ENCODE peak calls at places on chromosome 20, in seven cellular contexts. E is Peyer's patch; D is CD4-positive, CD25-positive, alpha-beta regulatory T cell; P is heart right ventricle; K is body of pancreas; X is RWPE1; C is CD8-positive, alpha-beta T cell. G is an unnamed sample.

GRCh38 chr20:15708984-15709598 is 864.2 kb downstream of the KIF16B start:
- DNase-seq in C (no peak), X (no peak), K (peak; percentile 71), P (peak; percentile 8), E (peak; percentile 76), D (no peak), G (peak; percentile 60)

GRCh38 chr20:57389695-57390603 is 1.2 kb upstream of the RBM38 start:
- DNase-seq in P (no peak), E (peak; percentile 70), C (no peak), X (no peak), D (no peak), K (no peak), G (peak; percentile 57)

GRCh38 chr20:8095648-8096572 is 36.2 kb upstream of the PLCB1 start:
- DNase-seq in E (no peak), D (no peak), P (no peak), C (no peak), K (no peak), X (no peak), G (no peak)

GRCh38 chr20:41334452-41335421 is 5.9 kb upstream of the LPIN3 start:
- DNase-seq in C (no peak), X (no peak), P (no peak), K (no peak), D (no peak), E (no peak), G (no peak)

GRCh38 chr20:5835870-5836269 is 85.7 kb downstream of the SHLD1 start:
- DNase-seq in E (no peak), P (no peak), C (no peak), X (no peak), K (no peak), D (peak; percentile 85), G (no peak)

GRCh38 chr20:56752274-56752673 is 123.2 kb downstream of the TFAP2C start:
- DNase-seq in X (no peak), E (no peak), C (no peak), P (no peak), D (no peak), K (no peak), G (no peak)

GRCh38 chr20:19893356-19893755 is 123.8 kb upstream of the NAA20 start:
- DNase-seq in P (no peak), C (no peak), D (no peak), E (no peak), X (no peak), K (no peak), G (no peak)

GRCh38 chr20:53126185-53126584 is 154.0 kb downstream of the TSHZ2 start:
- DNase-seq in K (no peak), P (no peak), D (no peak), E (no peak), X (no peak), C (no peak), G (no peak)

GRCh38 chr20:41095110-41095969 is 42.0 kb upstream of the PLCG1 start:
- DNase-seq in P (peak; percentile 40), E (peak; percentile 84), K (peak; percentile 58), D (peak; percentile 59), C (peak; percentile 13), X (peak; percentile 83), G (peak; percentile 65)

GRCh38 chr20:56989516-56989915 is 276.9 kb downstream of the BMP7 start:
- DNase-seq in D (no peak), C (no peak), X (no peak), K (no peak), E (no peak), P (no peak), G (no peak)

GRCh38 chr20:373171-373890 is 7.2 kb upstream of the TRIB3 start:
- DNase-seq in K (no peak), D (no peak), C (no peak), E (no peak), P (peak; percentile 29), X (peak; percentile 71), G (peak; percentile 67)

GRCh38 chr20:19815553-19815991 is 57.5 kb downstream of the RIN2 start:
- DNase-seq in C (no peak), K (no peak), X (peak; percentile 93), E (no peak), P (peak; percentile 60), D (no peak), G (no peak)

GRCh38 chr20:58078741-58079522 is 149.5 kb downstream of the ANKRD60 start:
- DNase-seq in C (no peak), E (peak; percentile 11), D (no peak), X (no peak), P (peak; percentile 34), K (no peak), G (no peak)

GRCh38 chr20:51525241-51526104 is 17.0 kb downstream of the NFATC2 start:
- DNase-seq in E (peak; percentile 66), K (no peak), P (peak; percentile 40), C (no peak), D (peak; percentile 11), X (no peak), G (no peak)

GRCh38 chr20:19073584-19074198 is 138.8 kb upstream of the SLC24A3 start:
- DNase-seq in X (no peak), P (no peak), D (no peak), E (no peak), K (no peak), C (no peak), G (no peak)

GRCh38 chr20:53957421-53958172 is 112.8 kb downstream of the BCAS1 start:
- DNase-seq in D (no peak), E (no peak), C (no peak), K (no peak), P (no peak), X (no peak), G (no peak)

GRCh38 chr20:32636821-32637220 is 36.9 kb downstream of the C20orf203 start:
- DNase-seq in P (no peak), K (no peak), C (no peak), E (no peak), D (no peak), X (no peak), G (no peak)

GRCh38 chr20:37464173-37464572 is 56.9 kb upstream of the NNAT start:
- DNase-seq in E (no peak), D (no peak), X (no peak), C (no peak), P (no peak), K (no peak), G (no peak)

GRCh38 chr20:10540636-10541493 is 105.8 kb downstream of the SLX4IP start:
- DNase-seq in K (no peak), P (no peak), X (peak; percentile 64), D (no peak), C (no peak), E (no peak), G (no peak)

GRCh38 chr20:45910670-45911485 is 1.1 kb downstream of the PLTP start:
- DNase-seq in P (peak; percentile 97), D (peak; percentile 75), E (peak; percentile 98), X (peak; percentile 99), K (peak; percentile 98), C (peak; percentile 83), G (peak; percentile 97)

GRCh38 chr20:6075428-6076219 is 21.8 kb upstream of the LRRN4 start:
- DNase-seq in D (no peak), E (no peak), C (no peak), P (peak; percentile 59), K (no peak), X (no peak), G (no peak)

GRCh38 chr20:10314198-10314597 is 95.6 kb downstream of the SNAP25 start:
- DNase-seq in K (no peak), D (no peak), E (no peak), P (no peak), C (no peak), X (no peak), G (no peak)

GRCh38 chr20:58776109-58776508 is 74.6 kb downstream of the GNAS-AS1 start:
- DNase-seq in P (no peak), C (no peak), D (no peak), E (no peak), X (no peak), K (no peak), G (no peak)

GRCh38 chr20:54618412-54618811 is 143.0 kb downstream of the DOK5 start:
- DNase-seq in C (no peak), E (no peak), P (no peak), X (no peak), D (no peak), K (no peak), G (no peak)

GRCh38 chr20:44364780-44365179 is 9.3 kb downstream of the HNF4A start:
- DNase-seq in D (no peak), E (no peak), K (no peak), X (no peak), C (no peak), P (no peak), G (no peak)

DNA sequence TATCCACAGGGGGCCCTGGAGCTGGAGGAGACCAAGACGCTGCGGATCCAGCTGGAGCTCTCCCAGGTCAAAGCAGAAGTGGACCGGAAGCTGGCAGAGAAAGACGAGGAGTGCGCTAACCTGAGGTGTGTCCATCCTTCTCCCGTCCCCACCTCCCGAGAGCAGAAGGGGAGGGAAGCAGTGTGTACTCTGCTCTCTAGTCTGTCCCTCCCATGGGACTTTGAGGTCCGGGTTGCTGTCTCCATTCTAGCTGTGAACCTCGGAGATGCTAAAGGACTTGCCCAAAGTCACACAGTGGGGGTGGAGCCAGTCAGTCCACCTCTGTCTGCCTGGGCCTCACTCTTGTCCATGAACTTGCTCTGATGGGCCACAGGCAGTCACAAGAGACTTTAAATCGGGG is 44.1 kb downstream of the MYH7B start:
- DNase-seq in X (no peak), K (no peak), D (no peak), E (no peak), P (no peak), C (no peak), G (no peak)
- H3K27ac ChIP-seq in X (peak overlapping the region; percentile 12), K (no peak overlapping the region), D (no peak overlapping the region), E (no peak overlapping the region), P (no peak overlapping the region), C (no peak overlapping the region), G (no peak overlapping the region)

GRCh38 chr20:25022680-25023079 is 30.1 kb upstream of the APMAP start:
- DNase-seq in E (peak; percentile 91), C (no peak), X (peak; percentile 89), D (no peak), K (peak; percentile 84), P (no peak), G (peak; percentile 81)

GRCh38 chr20:25024171-25024570 is 31.6 kb upstream of the APMAP start:
- DNase-seq in X (no peak), P (no peak), K (peak; percentile 9), D (no peak), E (peak; percentile 39), C (no peak), G (no peak)

GRCh38 chr20:25025986-25026605 is 31.8 kb downstream of the ACSS1 start:
- DNase-seq in P (no peak), E (peak; percentile 40), X (no peak), D (no peak), C (no peak), K (peak; percentile 13), G (no peak)

GRCh38 chr20:25023316-25023715 is 30.8 kb upstream of the APMAP start:
- DNase-seq in D (no peak), K (peak; percentile 11), E (peak; percentile 41), C (no peak), P (no peak), X (no peak), G (no peak)

GRCh38 chr20:25025091-25025861 is 32.7 kb downstream of the ACSS1 start:
- DNase-seq in K (peak; percentile 12), D (no peak), C (no peak), X (no peak), P (no peak), E (peak; percentile 43), G (no peak)
- H3K27ac ChIP-seq in K (peak overlapping the region; percentile 27), D (no peak overlapping the region), C (no peak overlapping the region), X (no peak overlapping the region), P (no peak overlapping the region), E (no peak overlapping the region), G (no peak overlapping the region)

GRCh38 chr20:62819494-62820174 is 2.8 kb downstream of the COL9A3 start:
- DNase-seq in K (no peak), X (peak; percentile 55), P (no peak), E (no peak), D (no peak), C (no peak), G (no peak)
- H3K27ac ChIP-seq in K (no peak overlapping the region), X (peak overlapping the region; percentile 69), P (no peak overlapping the region), E (no peak overlapping the region), D (no peak overlapping the region), C (no peak overlapping the region), G (no peak overlapping the region)

GRCh38 chr20:34524426-34524825 is 8.2 kb downstream of the DYNLRB1 start:
- DNase-seq in K (no peak), X (no peak), C (no peak), D (no peak), P (no peak), E (no peak), G (no peak)
- H3K27ac ChIP-seq in K (peak overlapping the region; percentile 63), X (peak overlapping the region; percentile 90), C (no peak overlapping the region), D (no peak overlapping the region), P (no peak overlapping the region), E (no peak overlapping the region), G (no peak overlapping the region)

G was measured in lower lobe of right lung.